ENCODE peak calls at places on chromosomes 11 and 22, in nine cellular contexts. C is bronchial epithelial cell, K is body of pancreas, O is neural progenitor cell, B is stomach, U is glutamatergic neuron, W is pancreas, S is GM23338, G is brain microvascular endothelial cell. Z is an unnamed sample.
A peak's percentile ranks its signal among the peaks of the same experiment; 100 is the strongest.

GRCh38 chr22:45524966-45525365 is 22.3 kb downstream of the FBLN1 start:
- DNase-seq in K (no peak), C (no peak), U (no peak), B (no peak), W (no peak), S (no peak), G (no peak), O (no peak), Z (no peak)

GRCh38 chr22:31329453-31330215 is 16.5 kb downstream of the PATZ1 start:
- DNase-seq in S (no peak), G (no peak), B (no peak), W (no peak), O (no peak), C (no peak), U (no peak), K (no peak), Z (no peak)

GRCh38 chr11:33391893-33392251 is 134.7 kb downstream of the HIPK3 start:
- DNase-seq in B (no peak), C (no peak), U (no peak), S (no peak), K (no peak), W (no peak), G (no peak), O (no peak), Z (no peak)

GRCh38 chr11:10659339-10660216 is 34.0 kb downstream of the IRAG1 start:
- DNase-seq in W (no peak), C (peak; percentile 72), K (no peak), G (peak; percentile 86), U (no peak), B (no peak), S (no peak), O (no peak), Z (peak; percentile 18)

GRCh38 chr11:1041471-1041870 is 5.0 kb upstream of the MUC6 start:
- DNase-seq in G (no peak), K (no peak), W (peak; percentile 2), U (no peak), B (no peak), C (no peak), S (no peak), O (no peak), Z (no peak)

GRCh38 chr11:77468527-77468926 is 5.4 kb downstream of the PAK1 start:
- DNase-seq in S (no peak), G (no peak), C (no peak), U (no peak), B (no peak), W (no peak), K (no peak), O (no peak), Z (no peak)

GRCh38 chr11:68340003-68340767 is 27.8 kb downstream of the LRP5 start:
- DNase-seq in B (no peak), G (no peak), W (no peak), U (no peak), C (no peak), S (no peak), O (no peak), K (no peak), Z (no peak)

GRCh38 chr11:33753304-33753703 is 17.1 kb upstream of the CD59 start:
- DNase-seq in U (no peak), G (peak; percentile 75), B (no peak), C (no peak), O (no peak), W (no peak), S (no peak), K (no peak), Z (no peak)

GRCh38 chr11:60336767-60337391 is 9.8 kb downstream of the MS4A6E start:
- DNase-seq in G (no peak), W (no peak), B (no peak), C (no peak), O (no peak), U (no peak), K (no peak), S (no peak), Z (no peak)

GRCh38 chr11:103338621-103339484 is 229.6 kb downstream of the DYNC2H1 start:
- DNase-seq in O (peak; percentile 44), C (peak; percentile 19), G (peak; percentile 67), W (no peak), K (no peak), B (no peak), S (peak; percentile 62), U (peak; percentile 27), Z (peak; percentile 6)

GRCh38 chr22:50170453-50171318 is at the start of gene PANX2:
- DNase-seq in U (peak; percentile 63), O (peak; percentile 74), W (no peak), B (no peak), C (no peak), S (peak; percentile 59), G (no peak), K (peak; percentile 28), Z (peak; percentile 64)

GRCh38 chr11:502288-503178 is 4.5 kb downstream of the RNH1 start:
- DNase-seq in K (no peak), S (no peak), W (no peak), B (no peak), G (no peak), U (no peak), C (no peak), O (no peak), Z (no peak)

GRCh38 chr11:119438599-119438998 is 15.6 kb upstream of the THY1 start:
- DNase-seq in U (no peak), K (no peak), W (no peak), G (no peak), O (no peak), C (no peak), B (no peak), S (no peak), Z (no peak)

GRCh38 chr11:100825610-100826009 is 138.5 kb downstream of the ARHGAP42 start:
- DNase-seq in S (no peak), K (no peak), U (no peak), O (no peak), W (no peak), C (peak; percentile 37), B (no peak), G (no peak), Z (no peak)

GRCh38 chr11:34317666-34318065 is 40.1 kb downstream of the ABTB2 start:
- DNase-seq in W (no peak), S (no peak), K (no peak), O (no peak), G (no peak), U (no peak), C (no peak), B (no peak), Z (no peak)

GRCh38 chr11:70326365-70326803 is 55.9 kb downstream of the PPFIA1 start:
- DNase-seq in O (no peak), K (no peak), C (peak; percentile 40), G (no peak), S (no peak), B (peak; percentile 24), W (no peak), U (no peak), Z (no peak)

GRCh38 chr11:93903989-93904388 is 53.6 kb upstream of the VSTM5 start:
- DNase-seq in O (peak; percentile 8), W (no peak), S (peak; percentile 40), K (no peak), G (no peak), U (no peak), C (no peak), B (no peak), Z (no peak)

GRCh38 chr11:78417175-78417887 is at the start of gene GAB2:
- DNase-seq in W (no peak), K (peak; percentile 57), C (no peak), U (no peak), S (no peak), B (peak; percentile 51), O (no peak), G (no peak), Z (no peak)

GRCh38 chr11:13052130-13052541 is 43.0 kb downstream of the RASSF10 start:
- DNase-seq in C (peak; percentile 73), W (peak; percentile 51), K (peak; percentile 41), O (no peak), G (no peak), B (peak; percentile 66), U (no peak), S (no peak), Z (no peak)

GRCh38 chr22:37887610-37888378 is 18.3 kb upstream of the MICALL1 start:
- DNase-seq in C (peak; percentile 86), O (peak; percentile 56), S (peak; percentile 55), B (no peak), W (no peak), K (no peak), U (peak; percentile 31), G (peak; percentile 47), Z (no peak)
- TF ChIP-seq CTCF in C (peak; percentile 74), O (peak; percentile 53), S (peak; percentile 34), B (peak; percentile 37), W (no peak), K (peak; percentile 36), U (no peak), G (peak; percentile 82), Z (peak; percentile 13)

DNA sequence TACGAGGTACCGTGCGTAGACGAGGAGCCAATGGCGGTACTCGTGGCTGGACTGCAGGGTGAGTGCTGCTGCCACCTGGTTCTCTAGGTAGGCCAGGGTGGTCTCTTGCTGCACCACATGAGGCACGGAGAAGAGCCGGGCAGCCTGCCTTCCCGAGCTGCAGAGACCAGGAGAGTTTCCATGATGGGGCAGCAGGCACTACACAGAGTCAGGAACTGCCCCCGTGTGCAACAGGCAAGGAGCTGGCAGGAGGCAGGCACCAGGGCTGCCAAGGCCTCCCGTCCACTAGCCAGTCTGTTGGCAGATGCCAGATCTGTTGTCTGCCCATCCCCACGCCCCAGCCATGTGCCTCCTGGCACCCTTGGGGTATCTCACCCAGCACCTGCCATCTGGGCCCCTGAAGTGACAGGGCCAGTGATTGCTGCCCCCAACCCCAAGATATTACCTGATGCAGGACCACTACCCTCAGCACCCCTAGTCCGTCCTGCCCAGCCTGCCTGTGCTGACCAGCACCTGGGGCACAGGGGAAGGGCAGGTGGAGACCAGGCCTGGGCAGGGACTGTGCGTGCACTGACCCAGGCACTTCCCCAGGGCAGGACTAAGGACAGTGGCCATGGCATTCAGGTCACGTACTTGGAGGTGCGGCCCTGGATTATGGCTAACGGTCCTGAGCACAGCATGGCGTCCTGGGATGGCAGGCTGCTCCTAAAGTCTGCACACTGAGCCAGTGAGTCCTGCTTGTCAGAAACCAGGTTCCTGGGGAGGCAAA is 62.0 kb upstream of the CLTCL1 start:
- DNase-seq in S (no peak), C (no peak), W (no peak), U (no peak), G (no peak), O (no peak), B (no peak), K (no peak), Z (no peak)
- TF ChIP-seq CTCF in S (no peak), C (no peak), W (no peak), U (no peak), G (no peak), O (no peak), B (no peak), K (no peak), Z (no peak)

GRCh38 chr11:22624742-22625447 is 728 bp downstream of the FANCF start:
- DNase-seq in K (peak; percentile 76), G (peak; percentile 48), O (peak; percentile 83), C (peak; percentile 69), B (peak; percentile 73), W (peak; percentile 73), U (peak; percentile 60), S (peak; percentile 90), Z (peak; percentile 67)
- TF ChIP-seq CTCF in K (peak; percentile 48), G (peak; percentile 75), O (peak; percentile 63), C (peak; percentile 84), B (no peak), W (no peak), U (no peak), S (peak; percentile 41), Z (peak; percentile 18)

DNA sequence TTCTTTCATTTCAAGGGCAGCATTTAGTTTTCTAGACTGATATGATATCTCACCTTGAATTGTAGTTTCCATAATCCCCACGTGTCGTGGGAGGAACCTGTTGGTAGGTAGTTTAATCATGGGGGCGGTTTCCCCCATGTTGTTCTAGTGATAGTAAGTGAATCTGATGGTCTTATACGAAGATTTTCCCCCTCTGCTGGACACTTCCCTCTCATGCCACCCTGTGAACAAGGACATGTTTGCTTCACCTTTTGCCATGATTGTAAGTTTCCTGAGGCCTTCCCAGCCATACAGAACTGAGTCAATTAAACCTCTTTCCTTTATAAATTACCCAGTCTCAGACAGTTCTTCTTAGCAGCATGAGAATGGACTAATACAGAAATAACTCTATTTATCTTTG is 851.1 kb upstream of the FAT3 start:
- DNase-seq in S (peak; percentile 44), B (no peak), K (no peak), U (no peak), W (no peak), G (no peak), O (peak; percentile 23), C (no peak), Z (no peak)
- TF ChIP-seq CTCF in S (peak; percentile 57), B (no peak), K (no peak), U (peak; percentile 23), W (no peak), G (peak; percentile 33), O (peak; percentile 46), C (no peak), Z (no peak)